ENCODE peak calls at places on chromosomes 12 and 14, in seven cellular contexts. One of them, this sample, is unnamed.

GRCh38 chr12:109594566-109595317 is 21.1 kb downstream of the MVK start:
- DNase-seq in K562: no peak
- DNase-seq in SK-N-SH: no peak
- DNase-seq in H1: no peak
- DNase-seq in GM12878: no peak
- DNase-seq in HepG2: no peak
- DNase-seq in HCT116: no peak
- DNase-seq in this sample: no peak

GRCh38 chr12:106147956-106148355 is 9.2 kb upstream of the NUAK1 start:
- DNase-seq in K562: no peak
- DNase-seq in SK-N-SH: peak
- DNase-seq in H1: no peak
- DNase-seq in GM12878: no peak
- DNase-seq in HepG2: no peak
- DNase-seq in HCT116: no peak
- DNase-seq in this sample: no peak

GRCh38 chr14:65137648-65138317 is 35.5 kb upstream of the MAX start:
- DNase-seq in K562: no peak
- DNase-seq in SK-N-SH: no peak
- DNase-seq in H1: no peak
- DNase-seq in GM12878: no peak
- DNase-seq in HepG2: no peak
- DNase-seq in HCT116: no peak
- DNase-seq in this sample: no peak

GRCh38 chr12:122668268-122668667 is 34.9 kb downstream of the HCAR2 start:
- DNase-seq in K562: no peak
- DNase-seq in SK-N-SH: no peak
- DNase-seq in H1: no peak
- DNase-seq in GM12878: no peak
- DNase-seq in HepG2: no peak
- DNase-seq in HCT116: no peak
- DNase-seq in this sample: no peak

GRCh38 chr12:4137015-4137414 is 136.5 kb upstream of the CCND2 start:
- DNase-seq in K562: no peak
- DNase-seq in SK-N-SH: no peak
- DNase-seq in H1: no peak
- DNase-seq in GM12878: no peak
- DNase-seq in HepG2: no peak
- DNase-seq in HCT116: no peak
- DNase-seq in this sample: no peak

GRCh38 chr14:41606249-41607118 is at the start of gene LRFN5:
- DNase-seq in K562: no peak
- DNase-seq in SK-N-SH: peak
- DNase-seq in H1: no peak
- DNase-seq in GM12878: no peak
- DNase-seq in HepG2: no peak
- DNase-seq in HCT116: no peak
- DNase-seq in this sample: no peak

GRCh38 chr14:78446807-78447206 is 276.6 kb downstream of the NRXN3 start:
- DNase-seq in K562: peak
- DNase-seq in SK-N-SH: no peak
- DNase-seq in H1: no peak
- DNase-seq in GM12878: no peak
- DNase-seq in HepG2: no peak
- DNase-seq in HCT116: no peak
- DNase-seq in this sample: peak

GRCh38 chr14:102654298-102654697 is 61.8 kb downstream of the RCOR1 start:
- DNase-seq in K562: no peak
- DNase-seq in SK-N-SH: no peak
- DNase-seq in H1: no peak
- DNase-seq in GM12878: no peak
- DNase-seq in HepG2: no peak
- DNase-seq in HCT116: no peak
- DNase-seq in this sample: no peak

GRCh38 chr12:108854055-108854452 is 3.3 kb downstream of the SSH1 start:
- DNase-seq in K562: peak
- DNase-seq in SK-N-SH: no peak
- DNase-seq in H1: no peak
- DNase-seq in GM12878: peak
- DNase-seq in HepG2: peak
- DNase-seq in HCT116: no peak
- DNase-seq in this sample: no peak

GRCh38 chr12:84730561-84731162 is 181.9 kb downstream of the SLC6A15 start:
- DNase-seq in K562: no peak
- DNase-seq in SK-N-SH: peak
- DNase-seq in H1: peak
- DNase-seq in GM12878: no peak
- DNase-seq in HepG2: no peak
- DNase-seq in HCT116: no peak
- DNase-seq in this sample: no peak

GRCh38 chr14:89040080-89040437 is 215.6 kb downstream of the TTC8 start:
- DNase-seq in K562: no peak
- DNase-seq in SK-N-SH: no peak
- DNase-seq in H1: no peak
- DNase-seq in GM12878: no peak
- DNase-seq in HepG2: no peak
- DNase-seq in HCT116: no peak
- DNase-seq in this sample: no peak

GRCh38 chr12:110743571-110744093 is 941 bp upstream of the PPP1CC start:
- DNase-seq in K562: peak
- DNase-seq in SK-N-SH: peak
- DNase-seq in H1: no peak
- DNase-seq in GM12878: no peak
- DNase-seq in HepG2: no peak
- DNase-seq in HCT116: no peak
- DNase-seq in this sample: peak

GRCh38 chr14:74618078-74618952 is 6.3 kb upstream of the LTBP2 start:
- DNase-seq in K562: no peak
- DNase-seq in SK-N-SH: no peak
- DNase-seq in H1: no peak
- DNase-seq in GM12878: no peak
- DNase-seq in HepG2: peak
- DNase-seq in HCT116: peak
- DNase-seq in this sample: no peak

GRCh38 chr14:51442513-51443175 is 202.6 kb downstream of the TMX1 start:
- DNase-seq in K562: no peak
- DNase-seq in SK-N-SH: no peak
- DNase-seq in H1: no peak
- DNase-seq in GM12878: no peak
- DNase-seq in HepG2: no peak
- DNase-seq in HCT116: no peak
- DNase-seq in this sample: no peak

GRCh38 chr12:60805340-60805739 is 1209.5 kb downstream of the SLC16A7 start:
- DNase-seq in K562: no peak
- DNase-seq in SK-N-SH: no peak
- DNase-seq in H1: no peak
- DNase-seq in GM12878: no peak
- DNase-seq in HepG2: no peak
- DNase-seq in HCT116: no peak
- DNase-seq in this sample: peak

DNA sequence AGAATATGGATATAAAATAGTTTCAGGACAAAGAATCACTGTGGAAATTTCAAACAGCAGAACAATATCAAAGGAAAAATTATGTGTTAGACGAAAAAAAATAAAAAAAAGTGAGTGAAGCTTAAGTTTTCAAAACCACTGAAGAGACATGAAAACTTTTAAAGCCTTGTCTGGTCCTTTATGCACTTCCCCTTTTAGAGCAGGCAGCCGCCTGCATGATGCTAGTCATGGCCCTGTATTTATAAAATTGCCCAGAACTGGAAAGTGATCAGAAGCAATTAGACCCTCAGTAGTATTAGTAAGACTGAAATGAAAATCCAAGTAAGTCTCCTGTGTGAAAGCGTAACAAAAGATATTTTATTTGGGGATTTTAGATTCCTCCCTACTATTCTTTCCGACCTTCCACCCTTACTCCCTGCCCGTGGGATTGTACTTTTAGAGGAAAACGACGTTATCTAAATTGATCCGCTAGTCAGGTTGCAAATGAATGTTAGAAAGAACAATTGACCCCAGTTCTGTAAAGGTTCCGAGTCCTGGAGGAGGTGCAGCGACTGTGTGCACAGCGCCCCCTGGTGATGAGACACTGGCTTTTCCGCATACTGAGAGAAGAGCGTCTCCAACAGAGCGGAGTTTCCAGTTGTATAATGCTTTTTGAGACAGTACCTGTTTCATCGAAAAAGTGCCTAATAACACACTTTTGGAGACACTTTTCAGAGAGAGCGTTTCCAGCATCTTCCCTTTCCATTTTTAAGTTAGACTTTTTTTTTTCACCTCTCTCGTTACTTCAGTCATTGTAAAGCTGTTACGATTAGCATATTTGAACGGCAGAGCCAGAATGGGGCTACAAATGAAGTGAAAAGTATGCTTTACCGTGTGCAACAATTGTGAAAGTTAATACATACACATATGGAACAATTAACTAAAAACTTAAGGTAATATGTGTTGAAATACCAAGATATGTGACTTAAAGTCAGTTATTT is 12.4 kb downstream of the MGST1 start:
- DNase-seq in K562: peak
- DNase-seq in SK-N-SH: peak
- DNase-seq in H1: peak
- DNase-seq in GM12878: no peak
- DNase-seq in HepG2: peak
- DNase-seq in HCT116: peak
- DNase-seq in this sample: peak
- TF ChIP-seq JUND in K562: no peak
- TF ChIP-seq JUND in SK-N-SH: no peak
- TF ChIP-seq JUND in H1: no peak
- TF ChIP-seq JUND in GM12878: no peak
- TF ChIP-seq JUND in HepG2: no peak
- TF ChIP-seq JUND in HCT116: no peak
- TF ChIP-seq JUND in this sample: no peak

GRCh38 chr14:76698191-76698590 is 63.1 kb upstream of the VASH1 start:
- DNase-seq in K562: no peak
- DNase-seq in SK-N-SH: no peak
- DNase-seq in H1: no peak
- DNase-seq in GM12878: no peak
- DNase-seq in HepG2: no peak
- DNase-seq in HCT116: no peak
- DNase-seq in this sample: no peak
- TF ChIP-seq JUND in K562: no peak
- TF ChIP-seq JUND in SK-N-SH: no peak
- TF ChIP-seq JUND in H1: no peak
- TF ChIP-seq JUND in GM12878: no peak
- TF ChIP-seq JUND in HepG2: no peak
- TF ChIP-seq JUND in HCT116: no peak
- TF ChIP-seq JUND in this sample: no peak

DNA sequence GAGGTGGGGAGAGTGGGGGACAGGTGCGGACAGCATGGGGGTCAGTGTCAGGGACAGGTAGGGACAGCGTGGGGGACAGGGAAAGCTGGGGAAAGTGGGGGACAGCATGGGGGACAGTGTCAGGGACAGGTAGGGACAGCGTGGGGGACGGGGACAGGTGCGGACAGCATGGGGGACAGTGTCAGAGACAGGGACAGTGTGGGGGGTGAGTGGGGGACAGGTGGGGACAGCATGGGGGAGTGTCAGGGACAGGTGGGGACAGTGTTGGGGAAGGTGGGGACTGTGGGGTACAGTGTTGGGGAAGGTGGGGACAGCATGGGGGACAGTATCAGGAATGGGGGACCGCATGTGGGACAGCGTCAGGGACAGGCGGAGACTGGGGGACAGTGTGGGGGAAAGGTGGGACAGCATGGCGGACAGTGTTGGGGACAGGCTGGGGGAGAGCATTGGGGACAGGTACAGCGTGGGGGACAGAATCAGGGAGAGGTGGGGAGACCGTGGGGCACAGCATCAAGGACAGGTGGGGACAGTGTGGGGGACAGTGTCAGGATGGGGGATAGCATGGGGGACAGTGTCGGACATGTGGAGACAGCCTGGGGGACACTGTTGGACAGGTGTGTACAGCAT is 96.1 kb downstream of the TMEM121 start:
- DNase-seq in K562: no peak
- DNase-seq in SK-N-SH: no peak
- DNase-seq in H1: no peak
- DNase-seq in GM12878: no peak
- DNase-seq in HepG2: no peak
- DNase-seq in HCT116: no peak
- DNase-seq in this sample: no peak
- TF ChIP-seq JUND in K562: no peak
- TF ChIP-seq JUND in SK-N-SH: no peak
- TF ChIP-seq JUND in H1: no peak
- TF ChIP-seq JUND in GM12878: no peak
- TF ChIP-seq JUND in HepG2: no peak
- TF ChIP-seq JUND in HCT116: no peak
- TF ChIP-seq JUND in this sample: no peak

GRCh38 chr12:53959314-53959713 is 4.6 kb downstream of the HOXC12 start:
- DNase-seq in K562: no peak
- DNase-seq in SK-N-SH: no peak
- DNase-seq in H1: no peak
- DNase-seq in GM12878: no peak
- DNase-seq in HepG2: no peak
- DNase-seq in HCT116: no peak
- DNase-seq in this sample: no peak

GRCh38 chr12:53963434-53964314 is 9.0 kb downstream of the HOXC12 start:
- DNase-seq in K562: no peak
- DNase-seq in SK-N-SH: no peak
- DNase-seq in H1: no peak
- DNase-seq in GM12878: no peak
- DNase-seq in HepG2: no peak
- DNase-seq in HCT116: no peak
- DNase-seq in this sample: no peak

GRCh38 chr12:53960187-53961024 is 5.7 kb downstream of the HOXC12 start:
- DNase-seq in K562: no peak
- DNase-seq in SK-N-SH: no peak
- DNase-seq in H1: no peak
- DNase-seq in GM12878: no peak
- DNase-seq in HepG2: no peak
- DNase-seq in HCT116: no peak
- DNase-seq in this sample: no peak

GRCh38 chr12:53963005-53963404 is 8.3 kb downstream of the HOXC12 start:
- DNase-seq in K562: no peak
- DNase-seq in SK-N-SH: no peak
- DNase-seq in H1: no peak
- DNase-seq in GM12878: no peak
- DNase-seq in HepG2: no peak
- DNase-seq in HCT116: no peak
- DNase-seq in this sample: no peak

DNA sequence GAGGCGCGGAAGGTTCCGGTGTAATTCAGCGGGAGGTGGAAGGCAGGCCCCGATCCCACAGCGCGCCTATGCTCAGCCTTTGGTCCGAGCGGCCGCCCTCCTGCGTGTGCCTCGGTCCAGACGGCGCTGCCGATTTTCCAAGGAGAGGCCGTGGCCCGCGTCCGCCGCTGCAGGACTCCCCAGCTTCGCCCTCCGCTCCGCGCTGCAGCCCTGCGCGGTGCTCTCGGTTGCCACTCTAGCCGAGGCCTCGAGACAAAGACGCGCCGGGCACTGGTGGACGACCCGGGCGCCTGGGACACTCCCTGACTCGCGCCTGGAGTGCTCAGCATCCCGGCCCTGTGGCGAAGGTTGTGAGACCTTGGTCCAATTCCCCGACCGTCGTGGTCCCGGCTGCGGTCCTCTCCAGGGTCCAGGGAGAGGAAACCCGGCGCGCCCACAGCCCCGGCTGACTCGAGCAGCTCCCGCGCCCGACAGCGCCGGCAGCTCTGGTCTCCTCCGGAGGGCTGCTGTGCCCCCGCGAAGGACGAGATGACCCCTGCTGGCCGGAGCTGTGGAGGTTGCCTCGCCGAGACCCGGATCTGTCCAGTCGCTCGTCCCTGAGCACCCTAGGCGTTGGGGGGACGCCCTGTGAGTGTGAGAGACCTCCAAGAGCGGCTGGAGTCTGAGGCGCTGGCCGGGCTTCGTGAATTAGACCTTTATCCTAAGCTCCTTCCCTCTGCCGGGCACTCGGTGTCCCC is 6.5 kb downstream of the HOXC12 start:
- DNase-seq in K562: peak
- DNase-seq in SK-N-SH: peak
- DNase-seq in H1: no peak
- DNase-seq in GM12878: no peak
- DNase-seq in HepG2: no peak
- DNase-seq in HCT116: no peak
- DNase-seq in this sample: no peak
- TF ChIP-seq JUND in K562: no peak
- TF ChIP-seq JUND in SK-N-SH: no peak
- TF ChIP-seq JUND in H1: no peak
- TF ChIP-seq JUND in GM12878: no peak
- TF ChIP-seq JUND in HepG2: no peak
- TF ChIP-seq JUND in HCT116: no peak
- TF ChIP-seq JUND in this sample: no peak

This sample was measured in T47D.